ENCODE peak calls at places on chromosomes 7 and 10, in nine cellular contexts. K is effector memory CD4-positive, alpha-beta T cell; S is activated CD4-positive, alpha-beta T cell treated with anti-CD3 and anti-CD28 coated beads, Interleukin-2, amount 10 ng/mL, durations not matched to agents 7 days and 5 days; Z is endothelial cell; C is CD4-positive, CD25-positive, alpha-beta regulatory T cell; O is GM03348; X is spleen; M is colonic mucosa; Y is activated T-cell treated with anti-CD3 and anti-CD28 coated beads, Interleukin-2, amount 50 U/mL, for 4 hours. D is an unnamed sample.
A peak's percentile ranks its signal among the peaks of the same experiment; 100 is the strongest.

GRCh38 chr10:21343087-21343486 is 182.4 kb downstream of the SKIDA1 start:
- DNase-seq in K (no peak), S (no peak), Z (no peak), C (no peak), O (no peak), X (no peak), M (no peak), Y (no peak), D (no peak)

GRCh38 chr7:47528471-47528870 is 53.4 kb downstream of the TNS3 start:
- DNase-seq in K (no peak), S (no peak), Z (no peak), C (no peak), O (no peak), X (no peak), M (no peak), Y (no peak), D (no peak)

GRCh38 chr10:112752268-112752667 is 197.8 kb upstream of the TCF7L2 start:
- DNase-seq in K (no peak), S (no peak), Z (no peak), C (no peak), O (no peak), X (no peak), M (no peak), Y (no peak), D (no peak)

GRCh38 chr10:113857210-113857609 is 2.7 kb downstream of the NHLRC2 start:
- DNase-seq in K (no peak), S (no peak), Z (no peak), C (no peak), O (no peak), X (no peak), M (no peak), Y (no peak), D (no peak)

GRCh38 chr10:114811769-114812353 is 9.7 kb upstream of the FHIP2A start:
- DNase-seq in K (no peak), S (no peak), Z (no peak), C (no peak), O (no peak), X (no peak), M (no peak), Y (no peak), D (no peak)

GRCh38 chr10:88433551-88434186 is 149.4 kb downstream of the RNLS start:
- DNase-seq in K (no peak), S (no peak), Z (no peak), C (no peak), O (no peak), X (no peak), M (no peak), Y (no peak), D (no peak)

GRCh38 chr7:140062528-140063299 is at the start of gene PARP12:
- DNase-seq in K (peak; percentile 77), S (peak; percentile 92), Z (peak; percentile 69), C (peak; percentile 85), O (peak; percentile 92), X (peak; percentile 99), M (peak; percentile 95), Y (peak; percentile 85), D (peak; percentile 97)

GRCh38 chr7:117830422-117830954 is 42.8 kb downstream of the CTTNBP2 start:
- DNase-seq in K (no peak), S (no peak), Z (no peak), C (no peak), O (no peak), X (no peak), M (no peak), Y (no peak), D (no peak)

GRCh38 chr7:129947001-129947400 is 5.8 kb downstream of the UBE2H start:
- DNase-seq in K (no peak), S (no peak), Z (no peak), C (no peak), O (no peak), X (no peak), M (no peak), Y (no peak), D (no peak)

GRCh38 chr10:52729259-52730104 is 43.1 kb downstream of the MBL2 start:
- DNase-seq in K (no peak), S (no peak), Z (no peak), C (no peak), O (peak; percentile 67), X (no peak), M (no peak), Y (no peak), D (no peak)

GRCh38 chr10:68560201-68560915 is at the start of gene TET1:
- DNase-seq in K (no peak), S (peak; percentile 21), Z (peak; percentile 79), C (peak; percentile 7), O (peak; percentile 75), X (no peak), M (peak; percentile 53), Y (no peak), D (no peak)

GRCh38 chr10:129766611-129767550 is 197.2 kb downstream of the EBF3 start:
- DNase-seq in K (no peak), S (no peak), Z (no peak), C (no peak), O (no peak), X (peak; percentile 59), M (peak; percentile 12), Y (no peak), D (peak; percentile 76)

GRCh38 chr7:128860158-128861073 is 2.2 kb upstream of the ATP6V1F start:
- DNase-seq in K (no peak), S (no peak), Z (no peak), C (no peak), O (peak; percentile 70), X (no peak), M (peak; percentile 34), Y (no peak), D (no peak)

GRCh38 chr10:121930729-121931085 is 2.9 kb upstream of the ATE1 start:
- DNase-seq in K (no peak), S (no peak), Z (no peak), C (no peak), O (no peak), X (no peak), M (no peak), Y (no peak), D (no peak)

GRCh38 chr7:42745357-42746022 is 166.4 kb downstream of the C7orf25 start:
- DNase-seq in K (no peak), S (peak; percentile 32), Z (peak; percentile 48), C (no peak), O (peak; percentile 12), X (no peak), M (peak; percentile 28), Y (no peak), D (no peak)

GRCh38 chr10:113558336-113558735 is 5.5 kb downstream of the HABP2 start:
- DNase-seq in K (no peak), S (no peak), Z (peak; percentile 18), C (no peak), O (no peak), X (no peak), M (no peak), Y (no peak), D (no peak)

GRCh38 chr10:43221419-43222293 is 45.2 kb downstream of the RASGEF1A start:
- DNase-seq in K (no peak), S (no peak), Z (peak; percentile 57), C (no peak), O (no peak), X (peak; percentile 72), M (no peak), Y (peak; percentile 3), D (peak; percentile 84)

GRCh38 chr7:24923172-24923865 is 56.7 kb downstream of the OSBPL3 start:
- DNase-seq in K (no peak), S (no peak), Z (no peak), C (no peak), O (no peak), X (no peak), M (no peak), Y (no peak), D (no peak)

GRCh38 chr7:80232969-80233724 is 98.5 kb downstream of the GNAI1 start:
- DNase-seq in K (no peak), S (no peak), Z (no peak), C (no peak), O (no peak), X (no peak), M (no peak), Y (no peak), D (no peak)

GRCh38 chr7:66307591-66308215 is 102.6 kb downstream of the TPST1 start:
- DNase-seq in K (no peak), S (no peak), Z (no peak), C (no peak), O (no peak), X (no peak), M (no peak), Y (no peak), D (no peak)

GRCh38 chr7:141706394-141707064 is 1.6 kb upstream of the WEE2 start:
- DNase-seq in K (no peak), S (no peak), Z (no peak), C (no peak), O (no peak), X (no peak), M (no peak), Y (no peak), D (no peak)

GRCh38 chr10:6721964-6722615 is 142.0 kb upstream of the PRKCQ start:
- DNase-seq in K (no peak), S (no peak), Z (no peak), C (no peak), O (peak; percentile 62), X (no peak), M (no peak), Y (no peak), D (no peak)

GRCh38 chr7:42197391-42197790 is 39.6 kb downstream of the GLI3 start:
- DNase-seq in K (no peak), S (no peak), Z (no peak), C (no peak), O (no peak), X (no peak), M (no peak), Y (no peak), D (no peak)

GRCh38 chr10:124290095-124290795 is 128.5 kb downstream of the OAT start:
- DNase-seq in K (no peak), S (no peak), Z (no peak), C (no peak), O (no peak), X (peak; percentile 83), M (peak; percentile 27), Y (no peak), D (peak; percentile 88)

GRCh38 chr10:100729877-100730738 is 15.3 kb upstream of the PAX2 start:
- DNase-seq in K (no peak), S (no peak), Z (no peak), C (no peak), O (no peak), X (peak; percentile 60), M (no peak), Y (no peak), D (no peak)

GRCh38 chr7:43353902-43354301 is 229.0 kb upstream of the STK17A start:
- DNase-seq in K (no peak), S (no peak), Z (no peak), C (no peak), O (no peak), X (no peak), M (no peak), Y (no peak), D (no peak)

GRCh38 chr10:56470701-56471100 is 109.6 kb upstream of the ZWINT start:
- DNase-seq in K (no peak), S (no peak), Z (no peak), C (no peak), O (no peak), X (no peak), M (no peak), Y (no peak), D (no peak)

GRCh38 chr7:158447206-158448171 is 140.1 kb downstream of the PTPRN2 start:
- DNase-seq in K (no peak), S (no peak), Z (no peak), C (no peak), O (no peak), X (no peak), M (no peak), Y (no peak), D (peak; percentile 88)

GRCh38 chr10:31317171-31317570 is 1.8 kb upstream of the ZEB1 start:
- DNase-seq in K (no peak), S (no peak), Z (no peak), C (no peak), O (no peak), X (no peak), M (no peak), Y (no peak), D (no peak)

GRCh38 chr7:27099224-27099838 is 3.2 kb downstream of the HOXA2 start:
- DNase-seq in K (no peak), S (no peak), Z (no peak), C (no peak), O (no peak), X (no peak), M (no peak), Y (no peak), D (no peak)

GRCh38 chr10:69680610-69681009 is 50.6 kb downstream of the FAM241B start:
- DNase-seq in K (no peak), S (no peak), Z (no peak), C (no peak), O (no peak), X (no peak), M (no peak), Y (no peak), D (no peak)

D was measured in mesenteric fat pad.